ENCODE peak calls at places on chromosome 7, in six cellular contexts. One of them, this sample, is unnamed.

GRCh38 chr7:33932221-33932620 is 26.9 kb downstream of the BMPER start:
- DNase-seq in activated CD8-positive, alpha-beta memory T cell treated with anti-CD3 and anti-CD28 coated beads for 48 hours: no peak
- DNase-seq in NCI-H1105: no peak
- DNase-seq in SK-MEL-5: no peak
- DNase-seq in Daoy: no peak
- DNase-seq in naive thymus-derived CD8-positive, alpha-beta T cell: no peak
- DNase-seq in this sample: no peak

GRCh38 chr7:17680026-17680425 is 260.3 kb downstream of the SNX13 start:
- DNase-seq in naive thymus-derived CD8-positive, alpha-beta T cell: no peak
- DNase-seq in activated CD8-positive, alpha-beta memory T cell treated with anti-CD3 and anti-CD28 coated beads for 48 hours: no peak
- DNase-seq in NCI-H1105: no peak
- DNase-seq in SK-MEL-5: peak; percentile 65
- DNase-seq in Daoy: peak; percentile 92
- DNase-seq in this sample: no peak

GRCh38 chr7:36604801-36605200 is 119.5 kb downstream of the AOAH start:
- DNase-seq in naive thymus-derived CD8-positive, alpha-beta T cell: no peak
- DNase-seq in SK-MEL-5: no peak
- DNase-seq in Daoy: peak; percentile 66
- DNase-seq in activated CD8-positive, alpha-beta memory T cell treated with anti-CD3 and anti-CD28 coated beads for 48 hours: no peak
- DNase-seq in NCI-H1105: no peak
- DNase-seq in this sample: no peak

GRCh38 chr7:137169282-137169698 is 174.2 kb downstream of the PTN start:
- DNase-seq in naive thymus-derived CD8-positive, alpha-beta T cell: no peak
- DNase-seq in SK-MEL-5: peak; percentile 84
- DNase-seq in activated CD8-positive, alpha-beta memory T cell treated with anti-CD3 and anti-CD28 coated beads for 48 hours: no peak
- DNase-seq in NCI-H1105: peak; percentile 95
- DNase-seq in Daoy: peak; percentile 61
- DNase-seq in this sample: no peak

GRCh38 chr7:70595741-70596574 is 536.0 kb upstream of the GALNT17 start:
- DNase-seq in NCI-H1105: peak; percentile 47
- DNase-seq in Daoy: peak; percentile 62
- DNase-seq in SK-MEL-5: no peak
- DNase-seq in naive thymus-derived CD8-positive, alpha-beta T cell: no peak
- DNase-seq in activated CD8-positive, alpha-beta memory T cell treated with anti-CD3 and anti-CD28 coated beads for 48 hours: no peak
- DNase-seq in this sample: no peak

GRCh38 chr7:102425639-102426267 is 7.6 kb upstream of the ORAI2 start:
- DNase-seq in naive thymus-derived CD8-positive, alpha-beta T cell: peak; percentile 92
- DNase-seq in NCI-H1105: no peak
- DNase-seq in activated CD8-positive, alpha-beta memory T cell treated with anti-CD3 and anti-CD28 coated beads for 48 hours: peak; percentile 56
- DNase-seq in Daoy: no peak
- DNase-seq in SK-MEL-5: no peak
- DNase-seq in this sample: peak; percentile 77

GRCh38 chr7:99679400-99680191 is at the start of gene CYP3A5:
- DNase-seq in naive thymus-derived CD8-positive, alpha-beta T cell: no peak
- DNase-seq in activated CD8-positive, alpha-beta memory T cell treated with anti-CD3 and anti-CD28 coated beads for 48 hours: no peak
- DNase-seq in NCI-H1105: no peak
- DNase-seq in SK-MEL-5: no peak
- DNase-seq in Daoy: peak; percentile 56
- DNase-seq in this sample: no peak

GRCh38 chr7:12594122-12594897 is 23.8 kb downstream of the SCIN start:
- DNase-seq in Daoy: peak; percentile 48
- DNase-seq in NCI-H1105: no peak
- DNase-seq in activated CD8-positive, alpha-beta memory T cell treated with anti-CD3 and anti-CD28 coated beads for 48 hours: no peak
- DNase-seq in SK-MEL-5: no peak
- DNase-seq in naive thymus-derived CD8-positive, alpha-beta T cell: no peak
- DNase-seq in this sample: no peak

GRCh38 chr7:82154728-82155127 is 288.8 kb downstream of the CACNA2D1 start:
- DNase-seq in NCI-H1105: no peak
- DNase-seq in Daoy: no peak
- DNase-seq in naive thymus-derived CD8-positive, alpha-beta T cell: no peak
- DNase-seq in activated CD8-positive, alpha-beta memory T cell treated with anti-CD3 and anti-CD28 coated beads for 48 hours: no peak
- DNase-seq in SK-MEL-5: no peak
- DNase-seq in this sample: no peak

GRCh38 chr7:89238156-89238555 is 442.6 kb upstream of the TEX47 start:
- DNase-seq in Daoy: no peak
- DNase-seq in NCI-H1105: no peak
- DNase-seq in activated CD8-positive, alpha-beta memory T cell treated with anti-CD3 and anti-CD28 coated beads for 48 hours: no peak
- DNase-seq in SK-MEL-5: no peak
- DNase-seq in naive thymus-derived CD8-positive, alpha-beta T cell: no peak
- DNase-seq in this sample: no peak

GRCh38 chr7:98613601-98614425 is 3.3 kb upstream of the NPTX2 start:
- DNase-seq in naive thymus-derived CD8-positive, alpha-beta T cell: no peak
- DNase-seq in activated CD8-positive, alpha-beta memory T cell treated with anti-CD3 and anti-CD28 coated beads for 48 hours: no peak
- DNase-seq in SK-MEL-5: peak; percentile 22
- DNase-seq in Daoy: peak; percentile 47
- DNase-seq in NCI-H1105: no peak
- DNase-seq in this sample: no peak

GRCh38 chr7:79806161-79806734 is 328.4 kb upstream of the GNAI1 start:
- DNase-seq in Daoy: no peak
- DNase-seq in NCI-H1105: no peak
- DNase-seq in naive thymus-derived CD8-positive, alpha-beta T cell: no peak
- DNase-seq in SK-MEL-5: peak; percentile 61
- DNase-seq in activated CD8-positive, alpha-beta memory T cell treated with anti-CD3 and anti-CD28 coated beads for 48 hours: no peak
- DNase-seq in this sample: no peak

GRCh38 chr7:130227883-130228575 is 20.4 kb downstream of the SSMEM1 start:
- DNase-seq in Daoy: no peak
- DNase-seq in SK-MEL-5: peak; percentile 86
- DNase-seq in NCI-H1105: peak; percentile 34
- DNase-seq in activated CD8-positive, alpha-beta memory T cell treated with anti-CD3 and anti-CD28 coated beads for 48 hours: no peak
- DNase-seq in naive thymus-derived CD8-positive, alpha-beta T cell: no peak
- DNase-seq in this sample: no peak

GRCh38 chr7:104956753-104957450 is 57.1 kb upstream of the KMT2E start:
- DNase-seq in SK-MEL-5: peak; percentile 74
- DNase-seq in naive thymus-derived CD8-positive, alpha-beta T cell: no peak
- DNase-seq in activated CD8-positive, alpha-beta memory T cell treated with anti-CD3 and anti-CD28 coated beads for 48 hours: no peak
- DNase-seq in NCI-H1105: no peak
- DNase-seq in Daoy: peak; percentile 88
- DNase-seq in this sample: no peak

This sample was measured in T follicular helper cell.